ENCODE peak calls at places on chromosome 10, in eight cellular contexts. T is GM12865; I is neural crest cell; E is effector memory CD4-positive, alpha-beta T cell; B is stimulated activated CD4-positive, alpha-beta T cell treated with anti-CD3 and anti-CD28 coated beads, Interleukin-15, amount 100 ng/mL, for 1 hour; Q is mucosa of gallbladder; Z is heart left ventricle; O is NCI-H510A treated with DMSO at 0.1 percent for 48 hours. M is an unnamed sample.

GRCh38 chr10:123583639-123584418 is 82.3 kb upstream of the GPR26 start:
- DNase-seq in T (no peak), I (peak; percentile 77), E (no peak), B (no peak), Q (peak; percentile 81), Z (peak; percentile 76), O (peak; percentile 87), M (peak; percentile 15)

GRCh38 chr10:34723746-34724145 is 91.3 kb downstream of the PARD3 start:
- DNase-seq in T (peak; percentile 30), I (no peak), E (no peak), B (no peak), Q (peak; percentile 63), Z (peak; percentile 37), O (peak; percentile 9), M (no peak)

GRCh38 chr10:30028452-30029045 is 30.8 kb downstream of the JCAD start:
- DNase-seq in T (no peak), I (no peak), E (no peak), B (no peak), Q (no peak), Z (no peak), O (no peak), M (no peak)

GRCh38 chr10:24427678-24428409 is 218.9 kb downstream of the KIAA1217 start:
- DNase-seq in T (no peak), I (no peak), E (no peak), B (no peak), Q (peak; percentile 16), Z (no peak), O (no peak), M (no peak)

GRCh38 chr10:14952851-14953451 is 945 bp downstream of the DCLRE1C start:
- DNase-seq in T (peak; percentile 31), I (no peak), E (no peak), B (no peak), Q (no peak), Z (no peak), O (no peak), M (no peak)

GRCh38 chr10:107548301-107548700 is 383.8 kb upstream of the SORCS1 start:
- DNase-seq in T (no peak), I (no peak), E (no peak), B (no peak), Q (no peak), Z (no peak), O (no peak), M (no peak)

GRCh38 chr10:112456533-112456932 is 9.5 kb downstream of the VTI1A start:
- DNase-seq in T (peak; percentile 7), I (no peak), E (no peak), B (no peak), Q (no peak), Z (no peak), O (no peak), M (no peak)

GRCh38 chr10:89468625-89469024 is 54.3 kb downstream of the IFIT5 start:
- DNase-seq in T (no peak), I (no peak), E (no peak), B (no peak), Q (peak; percentile 13), Z (no peak), O (no peak), M (no peak)

GRCh38 chr10:75544923-75545322 is 113.5 kb downstream of the LRMDA start:
- DNase-seq in T (no peak), I (no peak), E (no peak), B (no peak), Q (no peak), Z (no peak), O (no peak), M (no peak)

GRCh38 chr10:72812798-72813430 is 80.6 kb upstream of the OIT3 start:
- DNase-seq in T (no peak), I (no peak), E (no peak), B (no peak), Q (no peak), Z (no peak), O (no peak), M (no peak)

GRCh38 chr10:2953495-2953894 is 113.9 kb upstream of the PFKP start:
- DNase-seq in T (no peak), I (no peak), E (no peak), B (no peak), Q (no peak), Z (no peak), O (no peak), M (no peak)

GRCh38 chr10:42990721-42991441 is 86.0 kb upstream of the RET start:
- DNase-seq in T (no peak), I (no peak), E (no peak), B (no peak), Q (no peak), Z (no peak), O (no peak), M (no peak)